ENCODE peak calls at places on chromosomes 13 and 19, in seven cellular contexts. I, F, V, H, Y, R and U are unnamed samples.

GRCh38 chr13:49956131-49956530 is 20.0 kb upstream of the SPRYD7 start:
- DNase-seq in I (no peak), F (no peak), V (no peak), H (no peak), Y (no peak), R (no peak), U (no peak)

GRCh38 chr19:10601999-10602329 is 14.9 kb upstream of the AP1M2 start:
- DNase-seq in I (no peak), F (no peak), V (no peak), H (no peak), Y (no peak), R (no peak), U (no peak)

GRCh38 chr19:47013041-47013517 is 6.6 kb upstream of the NPAS1 start:
- DNase-seq in I (peak; percentile 84), F (peak; percentile 66), V (peak; percentile 82), H (peak; percentile 64), Y (peak; percentile 91), R (peak; percentile 78), U (peak; percentile 91)

GRCh38 chr19:35205733-35206323 is 22.7 kb downstream of the FAM187B start:
- DNase-seq in I (no peak), F (no peak), V (no peak), H (no peak), Y (no peak), R (no peak), U (no peak)

GRCh38 chr19:2867025-2867991 is at the start of gene ZNF556:
- DNase-seq in I (no peak), F (no peak), V (peak; percentile 59), H (no peak), Y (peak; percentile 7), R (no peak), U (peak; percentile 95)

GRCh38 chr19:33257828-33258227 is 32.2 kb upstream of the SLC7A10 start:
- DNase-seq in I (no peak), F (no peak), V (no peak), H (no peak), Y (no peak), R (no peak), U (no peak)

GRCh38 chr13:110361365-110361911 is 54.4 kb downstream of the COL4A2 start:
- DNase-seq in I (no peak), F (no peak), V (peak; percentile 66), H (peak; percentile 89), Y (no peak), R (no peak), U (peak; percentile 51)

GRCh38 chr13:96091164-96091931 is 1.4 kb downstream of the HS6ST3 start:
- DNase-seq in I (peak; percentile 45), F (peak; percentile 12), V (peak; percentile 13), H (no peak), Y (peak; percentile 67), R (no peak), U (peak; percentile 23)

GRCh38 chr19:38904463-38905185 is 4.9 kb downstream of the NFKBIB start:
- DNase-seq in I (no peak), F (no peak), V (no peak), H (no peak), Y (no peak), R (no peak), U (no peak)

GRCh38 chr13:114019367-114019766 is 45.5 kb upstream of the C13orf46 start:
- DNase-seq in I (no peak), F (no peak), V (peak; percentile 32), H (no peak), Y (peak; percentile 47), R (no peak), U (peak; percentile 63)

GRCh38 chr19:43470288-43470687 is 4.9 kb upstream of the LYPD3 start:
- DNase-seq in I (no peak), F (no peak), V (no peak), H (peak; percentile 36), Y (peak; percentile 29), R (peak; percentile 32), U (no peak)

GRCh38 chr19:6125571-6125989 is 9.9 kb upstream of the ACSBG2 start:
- DNase-seq in I (peak; percentile 77), F (peak; percentile 75), V (peak; percentile 35), H (peak; percentile 67), Y (peak; percentile 90), R (peak; percentile 73), U (peak; percentile 65)

GRCh38 chr13:82878536-82878935 is 1003.7 kb downstream of the SLITRK1 start:
- DNase-seq in I (peak; percentile 14), F (no peak), V (no peak), H (peak; percentile 22), Y (no peak), R (peak; percentile 48), U (no peak)

GRCh38 chr19:10226376-10227214 is 4.5 kb downstream of the S1PR2 start:
- DNase-seq in I (no peak), F (no peak), V (peak; percentile 83), H (peak; percentile 100), Y (no peak), R (no peak), U (peak; percentile 76)

GRCh38 chr19:12665646-12666304 is 767 bp downstream of the MAN2B1 start:
- DNase-seq in I (no peak), F (no peak), V (no peak), H (no peak), Y (no peak), R (no peak), U (no peak)

GRCh38 chr13:44972956-44973581 is 16.2 kb downstream of the NUFIP1 start:
- DNase-seq in I (peak; percentile 36), F (peak; percentile 40), V (no peak), H (peak; percentile 54), Y (peak; percentile 53), R (no peak), U (no peak)

DNA sequence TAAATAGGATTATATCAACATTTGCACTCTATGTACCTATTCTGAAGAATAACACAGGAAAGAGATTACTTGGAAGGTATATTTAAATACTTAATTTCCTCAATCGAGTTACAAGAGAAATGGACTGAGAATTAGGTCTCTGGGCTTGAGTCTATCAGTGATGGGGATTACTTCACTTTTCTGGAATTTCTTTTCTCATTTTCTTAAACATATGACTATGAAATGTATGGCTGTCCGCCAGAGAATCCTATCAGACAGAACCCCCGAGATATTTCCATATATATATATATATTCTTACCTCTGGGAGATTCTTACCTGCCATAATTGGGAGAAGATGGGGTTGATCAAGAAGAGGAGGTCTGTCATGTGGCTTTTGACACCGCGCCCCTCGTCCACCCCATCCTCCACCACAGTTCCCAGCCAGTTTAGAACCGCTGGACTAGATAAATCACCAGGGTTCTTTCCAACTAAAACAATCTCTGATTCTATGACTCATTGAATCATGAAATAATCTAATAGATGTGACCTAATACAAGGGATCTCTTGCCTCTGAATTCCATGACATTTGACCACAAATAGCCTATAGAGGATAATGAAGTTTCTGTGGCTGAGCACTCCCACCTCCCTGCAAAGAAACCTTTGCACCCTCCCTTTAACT is 231.3 kb downstream of the TBC1D4 start:
- DNase-seq in I (no peak), F (peak; percentile 9), V (no peak), H (peak; percentile 86), Y (no peak), R (peak; percentile 53), U (no peak)
- H3K4me3 ChIP-seq in I (no peak overlapping the region), F (no peak overlapping the region), V (no peak overlapping the region), H (no peak overlapping the region), Y (no peak overlapping the region), R (no peak overlapping the region), U (no peak overlapping the region)

DNA sequence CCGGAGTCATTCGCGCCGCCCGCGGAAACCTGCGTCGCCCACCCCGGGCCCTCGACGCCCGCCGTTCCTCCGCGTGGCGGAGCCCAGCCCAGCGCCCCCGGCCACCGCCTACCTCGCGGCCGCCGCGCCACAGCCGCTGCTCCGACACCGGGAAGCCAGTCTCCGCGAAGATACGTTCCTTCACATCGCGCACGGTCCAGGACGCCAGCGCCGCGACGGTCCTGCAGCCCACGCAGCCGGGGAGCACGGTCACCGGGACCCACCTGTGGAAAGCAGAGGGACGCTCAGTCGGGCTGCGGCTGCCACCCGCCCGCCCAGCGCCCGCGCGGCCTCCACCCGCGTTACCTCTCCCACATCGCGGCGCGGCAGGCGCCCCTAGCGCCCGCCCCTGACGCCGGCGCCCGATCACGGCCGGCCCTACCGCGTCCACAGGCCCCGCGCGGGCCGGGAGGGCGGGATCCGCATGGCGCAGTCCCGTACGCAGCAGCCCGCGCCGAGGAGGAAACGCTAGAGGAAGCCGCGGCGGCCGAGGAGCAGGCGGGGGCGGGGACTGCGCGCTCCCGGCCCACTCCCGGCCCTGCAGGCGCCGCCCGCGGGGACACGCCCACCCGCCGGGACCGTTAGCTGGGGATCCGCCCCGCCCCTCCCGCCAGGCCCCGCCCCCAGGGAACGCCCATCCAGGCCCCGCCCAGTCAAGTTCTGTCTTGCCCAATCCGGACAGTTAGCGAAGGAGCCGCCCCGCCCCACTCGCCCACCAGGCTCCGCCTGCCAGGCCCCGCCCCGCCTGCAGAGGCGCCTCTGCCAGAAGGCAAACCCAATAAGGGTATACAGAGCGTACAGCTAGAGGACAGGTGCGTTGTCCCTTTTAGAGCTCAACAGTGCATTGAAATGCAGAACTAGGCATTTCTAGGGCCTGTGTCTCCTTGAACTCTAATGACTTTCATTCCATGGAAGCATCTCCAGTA is 58.2 kb downstream of the SACS start:
- DNase-seq in I (peak; percentile 81), F (peak; percentile 97), V (peak; percentile 96), H (peak; percentile 94), Y (peak; percentile 93), R (peak; percentile 87), U (peak; percentile 98)
- H3K4me1 ChIP-seq in I (peaks cover 34% of the 10 kb centered on the region), F (peaks cover 68% of the 10 kb centered on the region), V (peaks cover 40% of the 10 kb centered on the region), H (peaks cover 16% of the 10 kb centered on the region), Y (peaks cover 23% of the 10 kb centered on the region), R (peaks cover 33% of the 10 kb centered on the region), U (no peaks in the 10 kb centered on the region)

DNA sequence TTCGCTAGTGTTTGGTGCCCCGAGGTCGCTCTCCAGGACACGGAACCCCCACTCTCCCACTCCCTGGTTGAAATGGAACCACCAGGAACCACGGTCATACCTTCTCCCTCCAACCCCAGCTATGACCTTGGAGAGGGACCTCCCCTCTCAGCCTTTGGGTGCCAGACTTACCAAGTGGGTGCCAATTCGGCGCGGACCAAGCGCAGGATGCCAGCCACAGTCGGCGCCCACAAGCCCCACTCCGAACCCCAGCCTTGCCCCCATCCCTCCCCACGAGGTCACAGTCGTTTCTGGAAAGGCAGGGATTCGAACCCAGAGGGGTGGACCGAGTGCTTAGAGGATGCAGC is 910 bp downstream of the PDE4C start:
- DNase-seq in I (no peak), F (no peak), V (no peak), H (no peak), Y (no peak), R (no peak), U (no peak)
- H3K4me3 ChIP-seq in I (no peak overlapping the region), F (no peak overlapping the region), V (peak overlapping the region; percentile 65), H (no peak overlapping the region), Y (peak overlapping the region; percentile 61), R (no peak overlapping the region), U (no peak overlapping the region)

GRCh38 chr13:106565127-106565775 is 2.7 kb downstream of the ARGLU1 start:
- DNase-seq in I (no peak), F (no peak), V (no peak), H (no peak), Y (no peak), R (no peak), U (no peak)
- H3K4me1 ChIP-seq in I (peaks cover 42% of the 10 kb centered on the region), F (peaks cover 33% of the 10 kb centered on the region), V (peaks cover 65% of the 10 kb centered on the region), H (peaks cover 4% of the 10 kb centered on the region), Y (peaks cover 59% of the 10 kb centered on the region), R (peaks cover 34% of the 10 kb centered on the region), U (peaks cover 53% of the 10 kb centered on the region)